ENCODE peak calls at places on chromosomes 16 and 17, in ten cellular contexts. X, I, D, U, G, F, Y, A, T and N are unnamed samples.
A peak's percentile ranks its signal among the peaks of the same experiment; 100 is the strongest.

GRCh38 chr17:76475302-76475701 is 7.9 kb downstream of the AANAT start:
- DNase-seq in X (no peak), I (no peak), D (no peak), U (no peak), G (no peak), F (no peak), Y (no peak), A (no peak), T (no peak), N (no peak)

GRCh38 chr16:81758376-81758775 is 20.7 kb upstream of the PLCG2 start:
- DNase-seq in X (no peak), I (no peak), D (no peak), U (no peak), G (no peak), F (no peak), Y (no peak), A (peak; percentile 55), T (no peak), N (no peak)

GRCh38 chr16:3513892-3514600 is 13.2 kb downstream of the CLUAP1 start:
- DNase-seq in X (no peak), I (no peak), D (no peak), U (no peak), G (no peak), F (no peak), Y (no peak), A (no peak), T (peak; percentile 32), N (no peak)

GRCh38 chr16:2584742-2585650 is 47.2 kb downstream of the PDPK1 start:
- DNase-seq in X (no peak), I (no peak), D (no peak), U (peak; percentile 34), G (no peak), F (no peak), Y (no peak), A (no peak), T (no peak), N (peak; percentile 19)

GRCh38 chr16:10945065-10945787 is 862 bp downstream of the CLEC16A start:
- DNase-seq in X (no peak), I (no peak), D (no peak), U (no peak), G (no peak), F (no peak), Y (no peak), A (no peak), T (no peak), N (no peak)

GRCh38 chr17:46935658-46936266 is 12.8 kb downstream of the GOSR2 start:
- DNase-seq in X (no peak), I (no peak), D (no peak), U (no peak), G (no peak), F (no peak), Y (no peak), A (no peak), T (no peak), N (no peak)

GRCh38 chr17:45639297-45639849 is 144.7 kb upstream of the CRHR1 start:
- DNase-seq in X (no peak), I (no peak), D (no peak), U (peak; percentile 64), G (no peak), F (no peak), Y (no peak), A (no peak), T (no peak), N (no peak)

GRCh38 chr16:12876778-12877177 is 24.6 kb upstream of the SHISA9 start:
- DNase-seq in X (no peak), I (no peak), D (no peak), U (no peak), G (no peak), F (no peak), Y (no peak), A (no peak), T (no peak), N (peak; percentile 28)

GRCh38 chr16:4372578-4373355 is 1.1 kb downstream of the VASN start:
- DNase-seq in X (no peak), I (no peak), D (peak; percentile 50), U (peak; percentile 56), G (peak; percentile 41), F (peak; percentile 53), Y (peak; percentile 85), A (no peak), T (no peak), N (peak; percentile 93)

GRCh38 chr16:31331141-31331764 is 23.7 kb upstream of the ITGAX start:
- DNase-seq in X (no peak), I (no peak), D (no peak), U (no peak), G (no peak), F (peak; percentile 30), Y (no peak), A (no peak), T (peak; percentile 69), N (no peak)

GRCh38 chr17:50944054-50944901 is 78.1 kb upstream of the TOB1 start:
- DNase-seq in X (no peak), I (no peak), D (peak; percentile 83), U (peak; percentile 86), G (peak; percentile 95), F (peak; percentile 95), Y (peak; percentile 93), A (peak; percentile 74), T (peak; percentile 89), N (peak; percentile 76)

GRCh38 chr16:89607937-89608740 is 5.3 kb upstream of the DPEP1 start:
- DNase-seq in X (no peak), I (no peak), D (no peak), U (no peak), G (no peak), F (peak; percentile 46), Y (no peak), A (no peak), T (no peak), N (no peak)

GRCh38 chr17:76811028-76811427 is 57.2 kb upstream of the MGAT5B start:
- DNase-seq in X (no peak), I (no peak), D (no peak), U (no peak), G (no peak), F (peak; percentile 67), Y (no peak), A (no peak), T (no peak), N (peak; percentile 94)

GRCh38 chr17:39769974-39770587 is 32.3 kb downstream of the GRB7 start:
- DNase-seq in X (no peak), I (peak; percentile 84), D (no peak), U (no peak), G (no peak), F (peak; percentile 48), Y (no peak), A (no peak), T (peak; percentile 84), N (peak; percentile 91)

GRCh38 chr17:57999496-58000017 is 7.5 kb downstream of the SRSF1 start:
- DNase-seq in X (peak; percentile 73), I (peak; percentile 55), D (no peak), U (no peak), G (no peak), F (peak; percentile 86), Y (no peak), A (peak; percentile 35), T (no peak), N (peak; percentile 83)

GRCh38 chr17:21204923-21205322 is 9.0 kb downstream of the TMEM11 start:
- DNase-seq in X (no peak), I (no peak), D (no peak), U (no peak), G (no peak), F (no peak), Y (no peak), A (no peak), T (no peak), N (no peak)

GRCh38 chr16:10097273-10097672 is 85.0 kb downstream of the GRIN2A start:
- DNase-seq in X (no peak), I (no peak), D (no peak), U (no peak), G (no peak), F (no peak), Y (no peak), A (no peak), T (no peak), N (no peak)

GRCh38 chr17:31546650-31547049 is 155.2 kb downstream of the RAB11FIP4 start:
- DNase-seq in X (no peak), I (no peak), D (no peak), U (no peak), G (no peak), F (no peak), Y (no peak), A (no peak), T (no peak), N (no peak)

GRCh38 chr17:64063766-64064224 is 43.4 kb upstream of the ICAM2 start:
- DNase-seq in X (peak; percentile 36), I (no peak), D (no peak), U (peak; percentile 33), G (peak; percentile 74), F (peak; percentile 88), Y (no peak), A (no peak), T (peak; percentile 78), N (peak; percentile 49)

GRCh38 chr16:83989300-83989699 is 21.3 kb downstream of the NECAB2 start:
- DNase-seq in X (no peak), I (no peak), D (peak; percentile 17), U (no peak), G (no peak), F (no peak), Y (no peak), A (no peak), T (no peak), N (peak; percentile 89)

GRCh38 chr17:37826497-37827115 is 81.7 kb upstream of the HNF1B start:
- DNase-seq in X (no peak), I (no peak), D (no peak), U (no peak), G (no peak), F (no peak), Y (no peak), A (peak; percentile 72), T (no peak), N (peak; percentile 7)

GRCh38 chr17:77891602-77892001 is 66.9 kb upstream of the TNRC6C start:
- DNase-seq in X (no peak), I (no peak), D (no peak), U (no peak), G (no peak), F (peak; percentile 65), Y (no peak), A (no peak), T (no peak), N (no peak)

GRCh38 chr17:55705847-55706246 is 16.8 kb downstream of the TMEM100 start:
- DNase-seq in X (no peak), I (peak; percentile 15), D (no peak), U (no peak), G (no peak), F (no peak), Y (no peak), A (no peak), T (no peak), N (peak; percentile 68)

GRCh38 chr16:50547340-50547865 is 793 bp upstream of the NKD1 start:
- DNase-seq in X (peak; percentile 41), I (peak; percentile 5), D (peak; percentile 10), U (no peak), G (peak; percentile 57), F (peak; percentile 81), Y (no peak), A (peak; percentile 2), T (peak; percentile 72), N (peak; percentile 58)

GRCh38 chr16:27198451-27199234 is 4.7 kb upstream of the KDM8 start:
- DNase-seq in X (no peak), I (no peak), D (no peak), U (no peak), G (no peak), F (no peak), Y (no peak), A (no peak), T (no peak), N (no peak)

GRCh38 chr17:59434429-59434828 is 103.0 kb downstream of the YPEL2 start:
- DNase-seq in X (no peak), I (no peak), D (no peak), U (no peak), G (no peak), F (no peak), Y (no peak), A (no peak), T (no peak), N (no peak)

GRCh38 chr16:87060026-87060986 is 256.9 kb downstream of the C16orf95 start:
- DNase-seq in X (no peak), I (no peak), D (no peak), U (no peak), G (no peak), F (peak; percentile 91), Y (no peak), A (no peak), T (no peak), N (no peak)

GRCh38 chr17:81517339-81518112 is 4.9 kb upstream of the ACTG1 start:
- DNase-seq in X (no peak), I (peak; percentile 82), D (no peak), U (no peak), G (peak; percentile 34), F (peak; percentile 60), Y (no peak), A (no peak), T (peak; percentile 49), N (no peak)